ENCODE peak calls at places on chromosomes 1 and 21, in five cellular contexts. Z is fibroblast of lung, J is NT2/D1, E is GM23248, R is kidney. Q is an unnamed sample.

GRCh38 chr1:28091043-28091781 is 2.8 kb upstream of the EYA3 start:
- DNase-seq in J (peak), R (no peak), E (peak), Z (peak), Q (no peak)

GRCh38 chr1:26785611-26786436 is 1.9 kb upstream of the PIGV start:
- DNase-seq in J (no peak), R (no peak), E (peak), Z (peak), Q (peak)

GRCh38 chr1:20112279-20113000 is 6.9 kb downstream of the PLA2G2D start:
- DNase-seq in Z (peak), R (no peak), J (no peak), E (peak), Q (peak)

GRCh38 chr1:147771216-147772125 is 11.1 kb upstream of the GJA5 start:
- DNase-seq in E (peak), R (no peak), J (no peak), Z (no peak), Q (no peak)

GRCh38 chr1:72623299-72623708 is 341.0 kb upstream of the NEGR1 start:
- DNase-seq in R (no peak), Z (peak), J (peak), E (peak), Q (peak)

GRCh38 chr21:16079830-16080229 is 350.0 kb downstream of the USP25 start:
- DNase-seq in J (no peak), Z (peak), E (peak), R (no peak), Q (peak)

GRCh38 chr1:203555484-203556046 is 61.6 kb downstream of the OPTC start:
- DNase-seq in R (peak), E (no peak), J (no peak), Z (no peak), Q (no peak)

GRCh38 chr1:221699582-221700519 is 42.0 kb downstream of the DUSP10 start:
- DNase-seq in Z (peak), E (peak), R (no peak), J (no peak), Q (peak)

GRCh38 chr1:27116210-27116609 is 38.7 kb downstream of the SLC9A1 start:
- DNase-seq in J (no peak), E (no peak), R (no peak), Z (no peak), Q (no peak)

GRCh38 chr1:198018529-198018928 is 101.4 kb downstream of the LHX9 start:
- DNase-seq in E (peak), Z (peak), J (no peak), R (no peak), Q (peak)

GRCh38 chr1:177413982-177414654 is 243.4 kb downstream of the BRINP2 start:
- DNase-seq in E (no peak), R (no peak), Z (no peak), J (peak), Q (no peak)

GRCh38 chr1:190847166-190847565 is 369.5 kb upstream of the BRINP3 start:
- DNase-seq in E (no peak), J (no peak), R (no peak), Z (no peak), Q (no peak)

GRCh38 chr1:21898326-21899155 is 38.6 kb downstream of the HSPG2 start:
- DNase-seq in E (peak), J (no peak), Z (peak), R (no peak), Q (peak)

GRCh38 chr1:11068556-11069232 is 8.9 kb upstream of the SRM start:
- DNase-seq in E (no peak), R (peak), Z (no peak), J (no peak), Q (no peak)

GRCh38 chr1:162383516-162383915 is 2.0 kb downstream of the C1orf226 start:
- DNase-seq in R (no peak), E (no peak), Z (no peak), J (no peak), Q (no peak)

GRCh38 chr1:169163059-169163458 is 56.6 kb downstream of the ATP1B1 start:
- DNase-seq in J (no peak), E (no peak), Z (peak), R (no peak), Q (peak)

GRCh38 chr1:40038693-40039092 is 1.8 kb upstream of the CAP1 start:
- DNase-seq in R (no peak), Z (no peak), J (no peak), E (no peak), Q (no peak)
- H3K9ac ChIP-seq in R (no peak), Z (no peak), J (peak), E (peak), Q (no peak)

DNA sequence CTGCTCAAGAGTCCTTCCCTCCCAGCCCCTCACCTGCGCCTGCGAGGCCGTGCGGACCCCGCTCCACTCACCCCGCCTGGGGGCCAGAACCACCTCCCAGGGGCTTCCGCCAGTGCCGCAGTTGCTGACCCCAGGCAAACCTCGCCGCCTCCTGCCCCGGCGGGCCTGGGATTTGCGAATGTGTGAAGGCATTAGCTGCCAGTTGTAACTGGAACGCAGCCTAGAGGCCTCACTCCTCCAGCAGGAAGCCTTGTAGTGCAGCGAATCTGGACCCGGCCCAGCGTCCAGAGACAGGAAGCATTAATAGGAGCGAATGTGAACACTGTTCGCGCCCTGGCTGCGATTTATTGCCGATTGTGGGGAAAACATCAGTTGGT is 140.9 kb upstream of the ARHGEF16 start:
- DNase-seq in E (peak), J (no peak), R (peak), Z (peak), Q (peak)
- H3K9ac ChIP-seq in E (peak), J (peak), R (no peak), Z (peak), Q (peak)

GRCh38 chr21:46285206-46285661 is at the start of gene MCM3AP:
- DNase-seq in Z (no peak), R (no peak), E (no peak), J (no peak), Q (no peak)

GRCh38 chr21:46286668-46286982 is 483 bp downstream of the YBEY start:
- DNase-seq in E (no peak), J (no peak), Z (no peak), R (no peak), Q (no peak)

GRCh38 chr21:46284077-46284644 is 1.2 kb downstream of the MCM3AP start:
- DNase-seq in E (no peak), J (no peak), R (no peak), Z (no peak), Q (no peak)

GRCh38 chr21:46285761-46286667 is at the start of gene YBEY:
- DNase-seq in R (peak), Z (peak), E (peak), J (peak), Q (peak)

GRCh38 chr21:46284722-46285121 is 689 bp downstream of the MCM3AP start:
- DNase-seq in R (no peak), Z (no peak), E (no peak), J (no peak), Q (no peak)
- H3K9ac ChIP-seq in R (no peak), Z (no peak), E (peak), J (peak), Q (peak)

GRCh38 chr1:41726899-41727748 is 191.6 kb downstream of the HIVEP3 start:
- DNase-seq in E (no peak), Z (no peak), J (no peak), R (peak), Q (no peak)

GRCh38 chr1:41731631-41732030 is 187.1 kb downstream of the HIVEP3 start:
- DNase-seq in Z (no peak), J (no peak), R (no peak), E (no peak), Q (no peak)

GRCh38 chr1:41727749-41728115 is 191.0 kb downstream of the HIVEP3 start:
- DNase-seq in J (no peak), Z (no peak), R (no peak), E (no peak), Q (no peak)

GRCh38 chr1:41730806-41731205 is 187.9 kb downstream of the HIVEP3 start:
- DNase-seq in J (no peak), Z (no peak), E (no peak), R (no peak), Q (no peak)

GRCh38 chr1:41728403-41729202 is 190.1 kb downstream of the HIVEP3 start:
- DNase-seq in Z (no peak), R (no peak), E (no peak), J (no peak), Q (no peak)
- H3K9ac ChIP-seq in Z (no peak), R (no peak), E (no peak), J (peak), Q (no peak)

GRCh38 chr1:227892930-227893695 is 54.6 kb downstream of the WNT9A start:
- DNase-seq in J (no peak), R (peak), Z (no peak), E (no peak), Q (no peak)
- H3K9ac ChIP-seq in J (no peak), R (no peak), Z (no peak), E (no peak), Q (no peak)

GRCh38 chr1:30758785-30759380 is 1.3 kb upstream of the LAPTM5 start:
- DNase-seq in R (peak), J (no peak), E (peak), Z (peak), Q (no peak)
- H3K9ac ChIP-seq in R (no peak), J (no peak), E (no peak), Z (no peak), Q (no peak)

GRCh38 chr1:111110197-111110899 is 29.5 kb downstream of the DRAM2 start:
- DNase-seq in Z (no peak), J (no peak), R (no peak), E (no peak), Q (no peak)
- H3K9ac ChIP-seq in Z (no peak), J (no peak), R (no peak), E (no peak), Q (no peak)